ENCODE peak calls at places on chromosomes 4 and X, in four cellular contexts. K, V, Y and O are unnamed samples.

GRCh38 chrX:107776649-107777535 is 641 bp upstream of the NCBP2L start:
- DNase-seq in K (peak; percentile 84), V (peak; percentile 57), Y (peak; percentile 66), O (peak; percentile 34)

GRCh38 chr4:8671712-8672290 is 79.2 kb downstream of the CPZ start:
- DNase-seq in K (no peak), V (no peak), Y (no peak), O (no peak)

GRCh38 chr4:167032876-167033275 is 201.4 kb downstream of the SPOCK3 start:
- DNase-seq in K (no peak), V (no peak), Y (no peak), O (no peak)

GRCh38 chr4:173182403-173182802 is 13.8 kb downstream of the GALNT7 start:
- DNase-seq in K (peak; percentile 89), V (no peak), Y (no peak), O (no peak)

GRCh38 chr4:189124149-189124758 is 816.4 kb upstream of the FRG1 start:
- DNase-seq in K (peak; percentile 41), V (no peak), Y (no peak), O (no peak)

GRCh38 chrX:42495139-42495538 is 282.8 kb downstream of the PPP1R2C start:
- DNase-seq in K (no peak), V (no peak), Y (no peak), O (no peak)

GRCh38 chrX:109934935-109935334 is 68.0 kb upstream of the TMEM164 start:
- DNase-seq in K (no peak), V (no peak), Y (no peak), O (no peak)

GRCh38 chr4:184732126-184732525 is 1.8 kb downstream of the CENPU start:
- DNase-seq in K (no peak), V (no peak), Y (no peak), O (no peak)

GRCh38 chr4:119730644-119730995 is 102.0 kb upstream of the PDE5A start:
- DNase-seq in K (no peak), V (no peak), Y (no peak), O (no peak)

GRCh38 chr4:94126669-94127068 is 81.0 kb upstream of the SMARCAD1 start:
- DNase-seq in K (no peak), V (no peak), Y (no peak), O (no peak)

GRCh38 chr4:44535981-44536380 is 87.4 kb upstream of the KCTD8 start:
- DNase-seq in K (no peak), V (no peak), Y (no peak), O (no peak)

GRCh38 chr4:76681996-76682395 is 215.9 kb downstream of the SOWAHB start:
- DNase-seq in K (no peak), V (no peak), Y (no peak), O (no peak)

GRCh38 chr4:34733185-34733916 is 1511.0 kb downstream of the ARAP2 start:
- DNase-seq in K (no peak), V (no peak), Y (no peak), O (no peak)

GRCh38 chr4:96603635-96604034 is 763.7 kb downstream of the PDHA2 start:
- DNase-seq in K (no peak), V (no peak), Y (no peak), O (no peak)

GRCh38 chrX:78754917-78755316 is 7.4 kb downstream of the LPAR4 start:
- DNase-seq in K (no peak), V (no peak), Y (no peak), O (no peak)